ENCODE peak calls at places on chromosomes 2 and 18, in five cellular contexts. M is OCI-LY7; O is tibial nerve; R is Peyer's patch; C is CD8-positive, alpha-beta T cell. N is an unnamed sample. For H3K4me1, the result is how much of the 10 kb centered on the place peaks cover.

GRCh38 chr2:127365211-127365643 is 22.5 kb downstream of the MAP3K2 start:
- DNase-seq in M (no peak), O (no peak), R (no peak), C (no peak), N (no peak)

GRCh38 chr18:58567453-58568196 is 61.3 kb downstream of the ALPK2 start:
- DNase-seq in M (no peak), O (no peak), R (no peak), C (no peak), N (no peak)

GRCh38 chr18:37297106-37297505 is 268.5 kb downstream of the CELF4 start:
- DNase-seq in M (no peak), O (no peak), R (no peak), C (no peak), N (no peak)

GRCh38 chr2:208189782-208190181 is at the start of gene C2orf80:
- DNase-seq in M (no peak), O (no peak), R (no peak), C (no peak), N (no peak)

GRCh38 chr2:74146929-74147728 is 583 bp downstream of the BOLA3 start:
- DNase-seq in M (peak), O (no peak), R (no peak), C (no peak), N (peak)

GRCh38 chr2:16508061-16508851 is 157.4 kb downstream of the CYRIA start:
- DNase-seq in M (no peak), O (no peak), R (no peak), C (no peak), N (peak)

GRCh38 chr2:231786177-231786916 is at the start of gene COPS7B:
- DNase-seq in M (peak), O (peak), R (peak), C (peak), N (peak)

GRCh38 chr18:55405655-55406373 is 182.2 kb downstream of the TCF4 start:
- DNase-seq in M (no peak), O (peak), R (no peak), C (no peak), N (no peak)

GRCh38 chr18:51654441-51655326 is 457.2 kb upstream of the MEX3C start:
- DNase-seq in M (no peak), O (no peak), R (no peak), C (no peak), N (no peak)

GRCh38 chr2:26649992-26650712 is 9.0 kb upstream of the CIB4 start:
- DNase-seq in M (no peak), O (no peak), R (no peak), C (no peak), N (no peak)

GRCh38 chr2:201643216-201643651 is at the start of gene TMEM237:
- DNase-seq in M (peak), O (peak), R (peak), C (no peak), N (peak)

GRCh38 chr18:24499814-24500601 is 39.6 kb downstream of the HRH4 start:
- DNase-seq in M (no peak), O (no peak), R (no peak), C (no peak), N (no peak)

GRCh38 chr2:200297100-200297499 is 9.4 kb upstream of the SPATS2L start:
- DNase-seq in M (no peak), O (no peak), R (no peak), C (no peak), N (no peak)
- H3K4me3 ChIP-seq in M (no peak), O (no peak), R (no peak), C (no peak), N (no peak)

DNA sequence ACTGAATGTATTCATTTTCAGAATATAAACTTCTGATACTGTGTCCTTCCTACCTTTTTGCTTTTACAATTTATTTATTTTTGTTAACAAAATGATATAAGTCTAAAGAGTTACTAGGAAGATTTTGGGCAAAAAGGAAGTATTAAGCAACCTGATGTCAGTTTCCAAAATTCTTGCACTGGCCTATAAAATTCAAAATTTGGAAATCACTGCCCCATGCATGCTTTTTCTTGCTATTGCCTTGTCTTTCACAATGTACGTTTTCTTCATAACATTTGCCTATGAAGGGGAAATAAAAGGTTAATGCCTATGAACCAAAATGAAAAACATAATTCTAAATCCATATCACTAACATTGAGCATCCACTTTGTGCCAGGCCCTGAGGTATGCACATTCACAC is 40.1 kb upstream of the EHBP1 start:
- DNase-seq in M (no peak), O (no peak), R (no peak), C (no peak), N (no peak)
- H3K4me1 ChIP-seq in M (under half), O (under half), R (under half), C (under half), N (under half)

GRCh38 chr2:59276033-59276432 is 1034.9 kb upstream of the FANCL start:
- DNase-seq in M (no peak), O (no peak), R (no peak), C (no peak), N (no peak)
- TF ChIP-seq CTCF in M (peak), O (no peak), R (no peak), C (no peak), N (no peak)

GRCh38 chr2:203913947-203914346 is 22.6 kb upstream of the ICOS start:
- DNase-seq in M (no peak), O (no peak), R (no peak), C (no peak), N (no peak)

GRCh38 chr2:203905661-203906060 is 30.9 kb upstream of the ICOS start:
- DNase-seq in M (no peak), O (no peak), R (no peak), C (no peak), N (no peak)

GRCh38 chr2:203908344-203909185 is 28.0 kb upstream of the ICOS start:
- DNase-seq in M (no peak), O (no peak), R (no peak), C (no peak), N (peak)

GRCh38 chr2:203909192-203909945 is 27.2 kb upstream of the ICOS start:
- DNase-seq in M (peak), O (no peak), R (no peak), C (no peak), N (peak)

GRCh38 chr2:203909946-203910476 is 26.6 kb upstream of the ICOS start:
- DNase-seq in M (no peak), O (no peak), R (no peak), C (no peak), N (no peak)
- H3K4me3 ChIP-seq in M (no peak), O (peak), R (peak), C (no peak), N (no peak)

GRCh38 chr2:234399451-234400246 is 97.2 kb downstream of the ARL4C start:
- DNase-seq in M (no peak), O (no peak), R (no peak), C (no peak), N (no peak)
- H3K4me1 ChIP-seq in M (under half), O (under half), R (under half), C (under half), N (under half)

GRCh38 chr2:3180082-3180908 is 197.3 kb downstream of the EIPR1 start:
- DNase-seq in M (no peak), O (no peak), R (no peak), C (no peak), N (no peak)

GRCh38 chr2:3179626-3180025 is 198.0 kb downstream of the EIPR1 start:
- DNase-seq in M (no peak), O (no peak), R (no peak), C (no peak), N (no peak)

GRCh38 chr2:3178206-3179031 is 199.2 kb downstream of the EIPR1 start:
- DNase-seq in M (no peak), O (no peak), R (no peak), C (no peak), N (no peak)

GRCh38 chr2:3181416-3182010 is 196.1 kb downstream of the EIPR1 start:
- DNase-seq in M (no peak), O (no peak), R (no peak), C (no peak), N (no peak)

GRCh38 chr2:3179208-3179607 is 198.4 kb downstream of the EIPR1 start:
- DNase-seq in M (peak), O (no peak), R (no peak), C (no peak), N (no peak)
- TF ChIP-seq CTCF in M (peak), O (no peak), R (no peak), C (no peak), N (no peak)

DNA sequence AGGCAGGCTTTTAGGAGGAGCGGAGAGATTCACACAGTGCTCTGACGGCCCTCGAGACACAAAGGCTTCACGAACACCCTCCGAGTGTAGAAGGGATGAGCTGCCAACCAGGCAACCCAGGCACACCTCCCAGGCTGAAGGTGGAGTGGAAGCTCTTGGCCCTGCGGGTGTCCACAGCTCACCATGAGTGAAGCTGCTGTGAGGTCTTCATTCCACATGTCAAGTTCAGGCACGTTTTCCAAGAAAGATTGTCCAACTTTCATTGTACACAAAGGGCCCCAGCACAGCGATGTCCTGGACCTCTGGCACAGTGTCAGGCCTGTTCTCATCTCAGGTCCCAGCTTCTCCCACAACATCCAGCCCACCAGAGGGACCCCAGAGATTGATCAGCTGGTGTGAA is 13.4 kb downstream of the PARD6G start:
- DNase-seq in M (no peak), O (no peak), R (no peak), C (no peak), N (no peak)
- H3K4me3 ChIP-seq in M (no peak), O (no peak), R (no peak), C (no peak), N (no peak)

N was measured in mucosa of descending colon.